ENCODE peak calls at places on chromosomes 2 and 18, in nine cellular contexts. One of them, this sample, is unnamed.

GRCh38 chr2:137228566-137228965 is 463.2 kb downstream of the THSD7B start:
- DNase-seq in bronchial epithelial cell: peak
- DNase-seq in esophagus muscularis mucosa: no peak
- DNase-seq in fibroblast of the aortic adventitia: peak
- DNase-seq in Jurkat, Clone E6-1: no peak
- DNase-seq in right lobe of liver: no peak
- DNase-seq in adipocyte: peak
- DNase-seq in lower lobe of right lung: no peak
- DNase-seq in astrocyte of the cerebellum: no peak
- DNase-seq in this sample: no peak

GRCh38 chr2:33372940-33373553 is 103.4 kb upstream of the RASGRP3 start:
- DNase-seq in bronchial epithelial cell: peak
- DNase-seq in esophagus muscularis mucosa: no peak
- DNase-seq in fibroblast of the aortic adventitia: peak
- DNase-seq in Jurkat, Clone E6-1: peak
- DNase-seq in right lobe of liver: no peak
- DNase-seq in adipocyte: no peak
- DNase-seq in lower lobe of right lung: no peak
- DNase-seq in astrocyte of the cerebellum: no peak
- DNase-seq in this sample: no peak

GRCh38 chr2:237625777-237626176 is 1.6 kb upstream of the LRRFIP1 start:
- DNase-seq in bronchial epithelial cell: no peak
- DNase-seq in esophagus muscularis mucosa: no peak
- DNase-seq in fibroblast of the aortic adventitia: no peak
- DNase-seq in Jurkat, Clone E6-1: no peak
- DNase-seq in right lobe of liver: no peak
- DNase-seq in adipocyte: no peak
- DNase-seq in lower lobe of right lung: no peak
- DNase-seq in astrocyte of the cerebellum: no peak
- DNase-seq in this sample: no peak

GRCh38 chr2:150097891-150098595 is 389.4 kb downstream of the RND3 start:
- DNase-seq in bronchial epithelial cell: peak
- DNase-seq in esophagus muscularis mucosa: no peak
- DNase-seq in fibroblast of the aortic adventitia: peak
- DNase-seq in Jurkat, Clone E6-1: no peak
- DNase-seq in right lobe of liver: no peak
- DNase-seq in adipocyte: peak
- DNase-seq in lower lobe of right lung: no peak
- DNase-seq in astrocyte of the cerebellum: no peak
- DNase-seq in this sample: no peak

GRCh38 chr18:22505136-22505535 is 87.4 kb upstream of the CTAGE1 start:
- DNase-seq in bronchial epithelial cell: peak
- DNase-seq in esophagus muscularis mucosa: no peak
- DNase-seq in fibroblast of the aortic adventitia: peak
- DNase-seq in Jurkat, Clone E6-1: no peak
- DNase-seq in right lobe of liver: no peak
- DNase-seq in adipocyte: peak
- DNase-seq in lower lobe of right lung: no peak
- DNase-seq in astrocyte of the cerebellum: no peak
- DNase-seq in this sample: no peak

GRCh38 chr2:235511187-235511661 is 17.4 kb downstream of the AGAP1 start:
- DNase-seq in bronchial epithelial cell: peak
- DNase-seq in esophagus muscularis mucosa: no peak
- DNase-seq in fibroblast of the aortic adventitia: peak
- DNase-seq in Jurkat, Clone E6-1: no peak
- DNase-seq in right lobe of liver: peak
- DNase-seq in adipocyte: peak
- DNase-seq in lower lobe of right lung: peak
- DNase-seq in astrocyte of the cerebellum: peak
- DNase-seq in this sample: peak

GRCh38 chr2:136143603-136144451 is 25.9 kb upstream of the CXCR4 start:
- DNase-seq in bronchial epithelial cell: no peak
- DNase-seq in esophagus muscularis mucosa: no peak
- DNase-seq in fibroblast of the aortic adventitia: no peak
- DNase-seq in Jurkat, Clone E6-1: no peak
- DNase-seq in right lobe of liver: no peak
- DNase-seq in adipocyte: no peak
- DNase-seq in lower lobe of right lung: no peak
- DNase-seq in astrocyte of the cerebellum: no peak
- DNase-seq in this sample: no peak

GRCh38 chr2:126907671-126908070 is 9.0 kb downstream of the TEX51 start:
- DNase-seq in bronchial epithelial cell: no peak
- DNase-seq in esophagus muscularis mucosa: peak
- DNase-seq in fibroblast of the aortic adventitia: no peak
- DNase-seq in Jurkat, Clone E6-1: no peak
- DNase-seq in right lobe of liver: no peak
- DNase-seq in adipocyte: no peak
- DNase-seq in lower lobe of right lung: peak
- DNase-seq in astrocyte of the cerebellum: no peak
- DNase-seq in this sample: no peak

GRCh38 chr2:203533696-203534471 is 1.2 kb downstream of the RAPH1 start:
- DNase-seq in bronchial epithelial cell: peak
- DNase-seq in esophagus muscularis mucosa: no peak
- DNase-seq in fibroblast of the aortic adventitia: peak
- DNase-seq in Jurkat, Clone E6-1: peak
- DNase-seq in right lobe of liver: no peak
- DNase-seq in adipocyte: peak
- DNase-seq in lower lobe of right lung: no peak
- DNase-seq in astrocyte of the cerebellum: peak
- DNase-seq in this sample: peak

GRCh38 chr2:136246086-136246669 is 128.2 kb upstream of the CXCR4 start:
- DNase-seq in bronchial epithelial cell: peak
- DNase-seq in esophagus muscularis mucosa: peak
- DNase-seq in fibroblast of the aortic adventitia: peak
- DNase-seq in Jurkat, Clone E6-1: no peak
- DNase-seq in right lobe of liver: peak
- DNase-seq in adipocyte: peak
- DNase-seq in lower lobe of right lung: peak
- DNase-seq in astrocyte of the cerebellum: no peak
- DNase-seq in this sample: no peak

GRCh38 chr2:12697617-12698016 is 19.1 kb upstream of the TRIB2 start:
- DNase-seq in bronchial epithelial cell: peak
- DNase-seq in esophagus muscularis mucosa: peak
- DNase-seq in fibroblast of the aortic adventitia: no peak
- DNase-seq in Jurkat, Clone E6-1: no peak
- DNase-seq in right lobe of liver: no peak
- DNase-seq in adipocyte: no peak
- DNase-seq in lower lobe of right lung: no peak
- DNase-seq in astrocyte of the cerebellum: no peak
- DNase-seq in this sample: no peak

GRCh38 chr2:98099939-98100743 is 13.2 kb downstream of the VWA3B start:
- DNase-seq in bronchial epithelial cell: no peak
- DNase-seq in esophagus muscularis mucosa: no peak
- DNase-seq in fibroblast of the aortic adventitia: no peak
- DNase-seq in Jurkat, Clone E6-1: no peak
- DNase-seq in right lobe of liver: no peak
- DNase-seq in adipocyte: no peak
- DNase-seq in lower lobe of right lung: no peak
- DNase-seq in astrocyte of the cerebellum: no peak
- DNase-seq in this sample: no peak

GRCh38 chr2:190670182-190670946 is 21.5 kb downstream of the NAB1 start:
- DNase-seq in bronchial epithelial cell: no peak
- DNase-seq in esophagus muscularis mucosa: no peak
- DNase-seq in fibroblast of the aortic adventitia: no peak
- DNase-seq in Jurkat, Clone E6-1: no peak
- DNase-seq in right lobe of liver: no peak
- DNase-seq in adipocyte: no peak
- DNase-seq in lower lobe of right lung: no peak
- DNase-seq in astrocyte of the cerebellum: no peak
- DNase-seq in this sample: no peak

GRCh38 chr2:43455735-43456642 is 139.8 kb downstream of the THADA start:
- DNase-seq in bronchial epithelial cell: no peak
- DNase-seq in esophagus muscularis mucosa: no peak
- DNase-seq in fibroblast of the aortic adventitia: peak
- DNase-seq in Jurkat, Clone E6-1: no peak
- DNase-seq in right lobe of liver: no peak
- DNase-seq in adipocyte: no peak
- DNase-seq in lower lobe of right lung: no peak
- DNase-seq in astrocyte of the cerebellum: peak
- DNase-seq in this sample: peak

GRCh38 chr2:201269764-201270163 is 9.4 kb downstream of the CASP8 start:
- DNase-seq in bronchial epithelial cell: no peak
- DNase-seq in esophagus muscularis mucosa: no peak
- DNase-seq in fibroblast of the aortic adventitia: no peak
- DNase-seq in Jurkat, Clone E6-1: no peak
- DNase-seq in right lobe of liver: no peak
- DNase-seq in adipocyte: no peak
- DNase-seq in lower lobe of right lung: no peak
- DNase-seq in astrocyte of the cerebellum: no peak
- DNase-seq in this sample: no peak

GRCh38 chr2:73423913-73424312 is 38.3 kb downstream of the ALMS1 start:
- DNase-seq in bronchial epithelial cell: no peak
- DNase-seq in esophagus muscularis mucosa: no peak
- DNase-seq in fibroblast of the aortic adventitia: no peak
- DNase-seq in Jurkat, Clone E6-1: no peak
- DNase-seq in right lobe of liver: no peak
- DNase-seq in adipocyte: no peak
- DNase-seq in lower lobe of right lung: no peak
- DNase-seq in astrocyte of the cerebellum: no peak
- DNase-seq in this sample: no peak

GRCh38 chr2:100142393-100142792 is at the start of gene AFF3:
- DNase-seq in bronchial epithelial cell: no peak
- DNase-seq in esophagus muscularis mucosa: no peak
- DNase-seq in fibroblast of the aortic adventitia: no peak
- DNase-seq in Jurkat, Clone E6-1: peak
- DNase-seq in right lobe of liver: no peak
- DNase-seq in adipocyte: no peak
- DNase-seq in lower lobe of right lung: no peak
- DNase-seq in astrocyte of the cerebellum: no peak
- DNase-seq in this sample: no peak

GRCh38 chr2:100137877-100138570 is 4.4 kb downstream of the AFF3 start:
- DNase-seq in bronchial epithelial cell: no peak
- DNase-seq in esophagus muscularis mucosa: peak
- DNase-seq in fibroblast of the aortic adventitia: no peak
- DNase-seq in Jurkat, Clone E6-1: peak
- DNase-seq in right lobe of liver: no peak
- DNase-seq in adipocyte: no peak
- DNase-seq in lower lobe of right lung: no peak
- DNase-seq in astrocyte of the cerebellum: no peak
- DNase-seq in this sample: no peak

GRCh38 chr2:100140582-100140981 is 1.8 kb downstream of the AFF3 start:
- DNase-seq in bronchial epithelial cell: no peak
- DNase-seq in esophagus muscularis mucosa: peak
- DNase-seq in fibroblast of the aortic adventitia: no peak
- DNase-seq in Jurkat, Clone E6-1: peak
- DNase-seq in right lobe of liver: no peak
- DNase-seq in adipocyte: no peak
- DNase-seq in lower lobe of right lung: no peak
- DNase-seq in astrocyte of the cerebellum: no peak
- DNase-seq in this sample: no peak

GRCh38 chr2:100139114-100139513 is 3.3 kb downstream of the AFF3 start:
- DNase-seq in bronchial epithelial cell: no peak
- DNase-seq in esophagus muscularis mucosa: no peak
- DNase-seq in fibroblast of the aortic adventitia: no peak
- DNase-seq in Jurkat, Clone E6-1: no peak
- DNase-seq in right lobe of liver: no peak
- DNase-seq in adipocyte: no peak
- DNase-seq in lower lobe of right lung: no peak
- DNase-seq in astrocyte of the cerebellum: no peak
- DNase-seq in this sample: no peak

DNA sequence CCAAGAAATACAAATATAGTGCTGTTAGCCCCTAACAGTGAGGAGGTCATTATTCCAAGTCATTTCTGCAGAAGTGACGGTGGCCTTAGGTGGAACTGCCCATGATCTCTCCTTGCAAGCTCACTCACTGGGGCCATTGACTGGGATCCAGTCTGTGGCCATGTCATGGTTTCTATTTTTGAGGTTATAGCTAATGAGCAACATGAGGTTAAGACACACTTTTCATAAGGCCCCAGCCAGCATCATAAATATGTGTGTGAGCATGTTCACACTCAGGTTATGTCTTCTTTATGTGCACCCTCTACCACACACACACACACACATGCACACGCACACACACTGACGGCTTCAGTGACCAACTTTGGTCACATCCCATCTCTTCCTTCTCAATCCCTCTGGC is 484 bp downstream of the AFF3 start:
- DNase-seq in bronchial epithelial cell: no peak
- DNase-seq in esophagus muscularis mucosa: peak
- DNase-seq in fibroblast of the aortic adventitia: no peak
- DNase-seq in Jurkat, Clone E6-1: no peak
- DNase-seq in right lobe of liver: no peak
- DNase-seq in adipocyte: no peak
- DNase-seq in lower lobe of right lung: no peak
- DNase-seq in astrocyte of the cerebellum: no peak
- DNase-seq in this sample: no peak
- H3K4me3 ChIP-seq in bronchial epithelial cell: no peak
- H3K4me3 ChIP-seq in esophagus muscularis mucosa: no peak
- H3K4me3 ChIP-seq in fibroblast of the aortic adventitia: no peak
- H3K4me3 ChIP-seq in Jurkat, Clone E6-1: peak
- H3K4me3 ChIP-seq in right lobe of liver: no peak
- H3K4me3 ChIP-seq in adipocyte: no peak
- H3K4me3 ChIP-seq in lower lobe of right lung: no peak
- H3K4me3 ChIP-seq in astrocyte of the cerebellum: no peak
- H3K4me3 ChIP-seq in this sample: no peak

DNA sequence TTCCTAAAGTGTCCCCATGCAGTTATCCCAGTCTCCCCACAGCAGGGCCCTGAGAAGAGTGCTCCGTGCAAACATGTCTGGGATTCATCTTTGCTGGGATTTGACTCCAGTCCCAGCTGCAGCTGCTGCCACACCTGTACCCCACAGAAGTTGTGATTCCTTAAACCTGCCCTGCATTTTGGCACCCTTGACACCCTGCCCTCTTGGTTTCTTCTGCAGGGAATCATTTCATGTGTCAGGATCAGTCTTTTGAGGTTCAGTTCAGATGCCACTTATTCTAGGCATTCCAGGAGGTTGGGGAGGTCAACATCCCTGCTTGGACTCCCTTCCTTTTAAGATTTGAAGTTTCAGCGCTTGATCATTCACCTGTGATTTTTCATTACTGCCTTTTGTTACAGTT is 108.3 kb downstream of the SPTBN1 start:
- DNase-seq in bronchial epithelial cell: no peak
- DNase-seq in esophagus muscularis mucosa: no peak
- DNase-seq in fibroblast of the aortic adventitia: no peak
- DNase-seq in Jurkat, Clone E6-1: no peak
- DNase-seq in right lobe of liver: no peak
- DNase-seq in adipocyte: no peak
- DNase-seq in lower lobe of right lung: no peak
- DNase-seq in astrocyte of the cerebellum: no peak
- DNase-seq in this sample: no peak
- H3K4me3 ChIP-seq in bronchial epithelial cell: no peak
- H3K4me3 ChIP-seq in esophagus muscularis mucosa: no peak
- H3K4me3 ChIP-seq in fibroblast of the aortic adventitia: no peak
- H3K4me3 ChIP-seq in Jurkat, Clone E6-1: no peak
- H3K4me3 ChIP-seq in right lobe of liver: no peak
- H3K4me3 ChIP-seq in adipocyte: no peak
- H3K4me3 ChIP-seq in lower lobe of right lung: no peak
- H3K4me3 ChIP-seq in astrocyte of the cerebellum: no peak
- H3K4me3 ChIP-seq in this sample: no peak

GRCh38 chr2:195659114-195659513 is 2.1 kb downstream of the SLC39A10 start:
- DNase-seq in bronchial epithelial cell: no peak
- DNase-seq in esophagus muscularis mucosa: no peak
- DNase-seq in fibroblast of the aortic adventitia: peak
- DNase-seq in Jurkat, Clone E6-1: peak
- DNase-seq in right lobe of liver: no peak
- DNase-seq in adipocyte: peak
- DNase-seq in lower lobe of right lung: no peak
- DNase-seq in astrocyte of the cerebellum: no peak
- DNase-seq in this sample: no peak
- H3K4me3 ChIP-seq in bronchial epithelial cell: peak
- H3K4me3 ChIP-seq in esophagus muscularis mucosa: peak
- H3K4me3 ChIP-seq in fibroblast of the aortic adventitia: peak
- H3K4me3 ChIP-seq in Jurkat, Clone E6-1: peak
- H3K4me3 ChIP-seq in right lobe of liver: peak
- H3K4me3 ChIP-seq in adipocyte: peak
- H3K4me3 ChIP-seq in lower lobe of right lung: peak
- H3K4me3 ChIP-seq in astrocyte of the cerebellum: peak
- H3K4me3 ChIP-seq in this sample: peak

GRCh38 chr18:3916082-3916481 is 466.1 kb downstream of the TGIF1 start:
- DNase-seq in bronchial epithelial cell: no peak
- DNase-seq in esophagus muscularis mucosa: peak
- DNase-seq in fibroblast of the aortic adventitia: no peak
- DNase-seq in Jurkat, Clone E6-1: no peak
- DNase-seq in right lobe of liver: no peak
- DNase-seq in adipocyte: no peak
- DNase-seq in lower lobe of right lung: no peak
- DNase-seq in astrocyte of the cerebellum: no peak
- DNase-seq in this sample: no peak
- H3K4me3 ChIP-seq in bronchial epithelial cell: no peak
- H3K4me3 ChIP-seq in esophagus muscularis mucosa: no peak
- H3K4me3 ChIP-seq in fibroblast of the aortic adventitia: no peak
- H3K4me3 ChIP-seq in Jurkat, Clone E6-1: no peak
- H3K4me3 ChIP-seq in right lobe of liver: no peak
- H3K4me3 ChIP-seq in adipocyte: no peak
- H3K4me3 ChIP-seq in lower lobe of right lung: no peak
- H3K4me3 ChIP-seq in astrocyte of the cerebellum: no peak
- H3K4me3 ChIP-seq in this sample: no peak